ENCODE peak calls at places on chromosomes 11 and 22, in ten cellular contexts. C is heart left ventricle, K is transverse colon, E is upper lobe of right lung, Y is colonic mucosa, B is right atrium auricular region, M is uterus, H is lung, D is kidney, W is tibial nerve. X is an unnamed sample. For H3K4me1, the result is how much of the 10 kb centered on the place peaks cover.

GRCh38 chr11:44564198-44564597 is 1.3 kb upstream of the CD82 start:
- DNase-seq in M (peak), D (peak), E (no peak), B (no peak), C (no peak), Y (peak), H (no peak), K (peak), W (no peak), X (no peak)

GRCh38 chr11:64762277-64762915 is 2.6 kb upstream of the PYGM start:
- DNase-seq in D (peak), B (no peak), W (no peak), Y (no peak), K (no peak), M (no peak), H (no peak), E (peak), C (no peak), X (no peak)

GRCh38 chr11:96205460-96205809 is 137.6 kb downstream of the MAML2 start:
- DNase-seq in W (no peak), E (no peak), C (no peak), D (no peak), M (no peak), Y (no peak), B (no peak), K (no peak), H (no peak), X (no peak)

GRCh38 chr11:88310246-88310645 is 27.3 kb downstream of the CTSC start:
- DNase-seq in B (no peak), D (no peak), Y (no peak), W (no peak), E (no peak), K (no peak), H (no peak), C (no peak), M (no peak), X (no peak)

GRCh38 chr11:13169709-13170108 is 107.9 kb upstream of the BMAL1 start:
- DNase-seq in H (peak), W (no peak), C (no peak), E (no peak), D (no peak), M (no peak), K (no peak), B (no peak), Y (no peak), X (no peak)

GRCh38 chr11:121557348-121557747 is 104.6 kb upstream of the SORL1-AS1 start:
- DNase-seq in B (no peak), Y (no peak), K (no peak), H (no peak), E (no peak), D (no peak), M (no peak), C (no peak), W (no peak), X (no peak)

GRCh38 chr11:58726594-58727414 is 4.9 kb downstream of the GLYAT start:
- DNase-seq in W (no peak), E (no peak), M (no peak), D (no peak), C (no peak), B (no peak), K (no peak), H (no peak), Y (no peak), X (peak)

GRCh38 chr22:29156507-29156906 is 49.2 kb upstream of the EMID1 start:
- DNase-seq in E (peak), C (no peak), B (no peak), M (no peak), Y (no peak), K (no peak), W (no peak), D (no peak), H (no peak), X (no peak)

GRCh38 chr11:12284321-12285050 is 92.9 kb upstream of the PARVA start:
- DNase-seq in B (peak), E (no peak), H (peak), C (no peak), Y (peak), W (peak), K (no peak), M (no peak), D (no peak), X (no peak)

GRCh38 chr22:23313791-23314567 is 133.7 kb downstream of the BCR start:
- DNase-seq in B (no peak), M (no peak), D (no peak), Y (no peak), E (no peak), K (no peak), H (no peak), W (no peak), C (no peak), X (no peak)

GRCh38 chr22:44940121-44940520 is 69.7 kb downstream of the PHF21B start:
- DNase-seq in E (no peak), B (no peak), D (peak), C (no peak), W (no peak), K (no peak), H (no peak), Y (no peak), M (no peak), X (no peak)

GRCh38 chr11:113048820-113049555 is 87.8 kb downstream of the NCAM1 start:
- DNase-seq in C (no peak), M (peak), D (no peak), H (no peak), Y (no peak), B (no peak), E (no peak), W (no peak), K (no peak), X (no peak)

GRCh38 chr22:29309332-29310064 is 3.0 kb downstream of the GAS2L1 start:
- DNase-seq in W (no peak), C (peak), H (no peak), D (peak), M (peak), Y (peak), E (no peak), B (no peak), K (peak), X (no peak)

GRCh38 chr11:35418282-35418846 is 994 bp downstream of the SLC1A2 start:
- DNase-seq in E (peak), Y (no peak), D (no peak), M (no peak), H (no peak), W (no peak), K (no peak), B (no peak), C (no peak), X (no peak)

GRCh38 chr11:125263268-125263790 is 98.8 kb downstream of the PKNOX2 start:
- DNase-seq in W (peak), C (peak), D (peak), K (peak), Y (peak), H (peak), B (peak), E (peak), M (peak), X (no peak)

GRCh38 chr11:61536676-61537270 is 28.2 kb downstream of the LRRC10B start:
- DNase-seq in D (no peak), C (no peak), K (no peak), M (no peak), E (no peak), W (no peak), Y (no peak), B (no peak), H (no peak), X (no peak)

GRCh38 chr22:32037236-32037635 is 5.8 kb upstream of the SLC5A1 start:
- DNase-seq in K (no peak), B (no peak), Y (no peak), E (no peak), C (no peak), M (no peak), D (no peak), H (no peak), W (no peak), X (no peak)

GRCh38 chr22:36729321-36729720 is 25.8 kb upstream of the CACNG2 start:
- DNase-seq in D (no peak), H (no peak), W (no peak), M (no peak), K (no peak), C (no peak), B (no peak), E (peak), Y (no peak), X (no peak)

GRCh38 chr11:95891423-95892177 is 32.3 kb downstream of the MTMR2 start:
- DNase-seq in K (no peak), B (no peak), C (no peak), H (no peak), E (no peak), D (no peak), W (no peak), M (no peak), Y (no peak), X (no peak)

GRCh38 chr11:15484398-15484797 is 369.7 kb downstream of the INSC start:
- DNase-seq in B (no peak), D (no peak), C (no peak), W (no peak), Y (no peak), H (no peak), K (no peak), E (no peak), M (no peak), X (no peak)

GRCh38 chr11:122155001-122155400 is 39.0 kb upstream of the BLID start:
- DNase-seq in W (no peak), K (no peak), M (no peak), B (no peak), D (no peak), E (no peak), H (no peak), Y (no peak), C (no peak), X (no peak)

GRCh38 chr22:42716221-42716620 is 4.4 kb downstream of the A4GALT start:
- DNase-seq in B (no peak), Y (no peak), K (no peak), H (no peak), C (no peak), M (no peak), E (no peak), W (no peak), D (no peak), X (no peak)

GRCh38 chr11:63918576-63919171 is 1.7 kb upstream of the RCOR2 start:
- DNase-seq in D (no peak), C (no peak), K (no peak), W (no peak), H (no peak), M (no peak), B (no peak), E (no peak), Y (peak), X (no peak)

GRCh38 chr22:27628891-27629631 is 172.5 kb downstream of the MN1 start:
- DNase-seq in M (no peak), H (no peak), C (no peak), Y (no peak), D (no peak), E (no peak), W (no peak), K (no peak), B (no peak), X (no peak)

GRCh38 chr11:36501236-36501635 is 8.8 kb downstream of the TRAF6 start:
- DNase-seq in M (no peak), C (no peak), E (no peak), W (no peak), Y (no peak), H (no peak), D (no peak), K (no peak), B (no peak), X (no peak)

GRCh38 chr11:11998091-11998781 is 10.2 kb downstream of the DKK3 start:
- DNase-seq in C (no peak), M (no peak), B (no peak), E (no peak), H (no peak), D (no peak), W (no peak), K (no peak), Y (no peak), X (no peak)

GRCh38 chr11:6618117-6619020 is 853 bp downstream of the TPP1 start:
- DNase-seq in Y (peak), H (no peak), W (peak), B (no peak), D (peak), M (peak), E (peak), K (peak), C (peak), X (peak)

GRCh38 chr11:122002926-122003325 is 113.1 kb downstream of the BLID start:
- DNase-seq in Y (no peak), W (no peak), C (no peak), E (no peak), H (no peak), D (no peak), K (no peak), M (no peak), B (no peak), X (no peak)

GRCh38 chr11:72308226-72309073 is 64.5 kb upstream of the PHOX2A start:
- DNase-seq in W (no peak), C (no peak), K (no peak), Y (no peak), M (peak), B (no peak), H (no peak), D (no peak), E (no peak), X (no peak)

GRCh38 chr22:38103641-38104040 is 6.8 kb downstream of the BAIAP2L2 start:
- DNase-seq in Y (no peak), H (no peak), C (no peak), M (no peak), K (no peak), E (no peak), W (no peak), B (no peak), D (no peak), X (no peak)

GRCh38 chr11:21541226-21541625 is 651.7 kb upstream of the ANO5 start:
- DNase-seq in K (no peak), E (no peak), B (no peak), W (no peak), C (no peak), Y (no peak), M (no peak), D (no peak), H (no peak), X (no peak)

GRCh38 chr11:46277313-46277622 is 194 bp upstream of the CREB3L1 start:
- DNase-seq in C (no peak), H (no peak), M (peak), Y (no peak), D (no peak), B (no peak), W (peak), E (no peak), K (no peak), X (no peak)

GRCh38 chr11:102864724-102865123 is 10.1 kb downstream of the MMP12 start:
- DNase-seq in H (no peak), B (no peak), D (no peak), W (no peak), E (no peak), Y (no peak), M (no peak), K (no peak), C (no peak), X (no peak)

GRCh38 chr22:36739185-36739584 is 35.6 kb upstream of the CACNG2 start:
- DNase-seq in C (no peak), Y (no peak), W (no peak), E (no peak), K (no peak), B (no peak), H (no peak), D (no peak), M (no peak), X (no peak)

GRCh38 chr22:24162377-24162927 is 18.8 kb upstream of the SUSD2 start:
- DNase-seq in W (no peak), H (no peak), B (no peak), Y (no peak), K (no peak), E (no peak), M (no peak), C (no peak), D (no peak), X (no peak)

GRCh38 chr11:2302280-2302843 is 549 bp downstream of the TSPAN32 start:
- DNase-seq in K (no peak), C (peak), Y (peak), E (peak), M (no peak), D (peak), B (peak), H (peak), W (no peak), X (no peak)

GRCh38 chr11:2300936-2301630 is 635 bp downstream of the C11orf21 start:
- DNase-seq in H (peak), W (peak), M (no peak), D (peak), C (no peak), K (no peak), E (peak), Y (no peak), B (peak), X (no peak)

GRCh38 chr11:2300290-2300935 is 1.3 kb downstream of the C11orf21 start:
- DNase-seq in Y (peak), H (peak), K (no peak), M (no peak), B (peak), D (peak), W (peak), E (peak), C (peak), X (peak)

GRCh38 chr11:2302844-2303626 is 1.2 kb downstream of the TSPAN32 start:
- DNase-seq in C (peak), B (peak), M (no peak), H (no peak), K (no peak), W (no peak), D (peak), Y (peak), E (peak), X (peak)

GRCh38 chr11:2301631-2302272 is at the start of the genes C11orf21 and TSPAN32:
- DNase-seq in M (no peak), C (peak), H (peak), W (no peak), D (peak), K (peak), B (peak), Y (peak), E (peak), X (peak)
- H3K4me3 ChIP-seq in M (no peak), C (peak), H (no peak), W (peak), D (no peak), K (no peak), B (peak), Y (peak), E (peak), X (peak)

GRCh38 chr11:78347956-78348355 is 69.7 kb downstream of the GAB2 start:
- DNase-seq in C (no peak), B (no peak), W (no peak), M (no peak), E (no peak), H (no peak), Y (no peak), D (no peak), K (no peak), X (no peak)
- H3K4me1 ChIP-seq in C (half or more), B (under half), W (under half), M (under half), E (under half), H (under half), Y (under half), D (under half), K (half or more), X (under half)

GRCh38 chr11:70608568-70609314 is 210.4 kb downstream of the CTTN start:
- DNase-seq in M (no peak), K (no peak), H (no peak), B (no peak), E (no peak), W (peak), C (no peak), D (peak), Y (no peak), X (no peak)
- H3K4me3 ChIP-seq in M (no peak), K (no peak), H (no peak), B (no peak), E (no peak), W (no peak), C (no peak), D (no peak), Y (no peak), X (no peak)

GRCh38 chr11:75350122-75350742 is 1.2 kb downstream of the ARRB1 start:
- DNase-seq in E (no peak), M (no peak), B (no peak), D (peak), C (no peak), H (no peak), W (no peak), Y (no peak), K (no peak), X (no peak)
- H3K4me1 ChIP-seq in E (half or more), M (under half), B (under half), D (half or more), C (half or more), H (under half), W (under half), Y (under half), K (half or more), X (half or more)

GRCh38 chr11:117298195-117298594 is 7.0 kb downstream of the BACE1-AS start:
- DNase-seq in C (no peak), Y (no peak), W (no peak), B (no peak), H (no peak), D (no peak), M (no peak), K (no peak), E (no peak), X (no peak)
- H3K4me3 ChIP-seq in C (no peak), Y (no peak), W (no peak), B (no peak), H (no peak), D (no peak), M (no peak), K (no peak), E (no peak), X (no peak)

X was measured in CD4-positive, alpha-beta memory T cell.